ENCODE peak calls at places on chromosomes 7 and 10, in eight cellular contexts. One of them, this sample, is unnamed.

GRCh38 chr10:80664071-80664680 is 126.5 kb downstream of the SH2D4B start:
- DNase-seq in WTC11: peak
- DNase-seq in cardiac fibroblast: peak
- DNase-seq in AG09319: no peak
- DNase-seq in cardiac muscle cell: peak
- DNase-seq in RWPE1: peak
- DNase-seq in heart left ventricle: peak
- DNase-seq in B cell: peak
- DNase-seq in this sample: peak

GRCh38 chr10:97427571-97428179 is 1.7 kb downstream of the PGAM1 start:
- DNase-seq in B cell: no peak
- DNase-seq in cardiac fibroblast: peak
- DNase-seq in RWPE1: no peak
- DNase-seq in heart left ventricle: no peak
- DNase-seq in cardiac muscle cell: peak
- DNase-seq in AG09319: no peak
- DNase-seq in WTC11: peak
- DNase-seq in this sample: peak

GRCh38 chr10:79047875-79048638 is 20.7 kb upstream of the ZMIZ1 start:
- DNase-seq in AG09319: no peak
- DNase-seq in RWPE1: no peak
- DNase-seq in heart left ventricle: no peak
- DNase-seq in cardiac muscle cell: no peak
- DNase-seq in WTC11: no peak
- DNase-seq in B cell: no peak
- DNase-seq in cardiac fibroblast: no peak
- DNase-seq in this sample: no peak

GRCh38 chr7:22589641-22590141 is 89.7 kb upstream of the STEAP1B start:
- DNase-seq in cardiac fibroblast: peak
- DNase-seq in RWPE1: no peak
- DNase-seq in B cell: no peak
- DNase-seq in WTC11: no peak
- DNase-seq in AG09319: no peak
- DNase-seq in heart left ventricle: peak
- DNase-seq in cardiac muscle cell: peak
- DNase-seq in this sample: peak

GRCh38 chr10:99161194-99161593 is 74.5 kb downstream of the HPSE2 start:
- DNase-seq in WTC11: no peak
- DNase-seq in cardiac fibroblast: no peak
- DNase-seq in heart left ventricle: no peak
- DNase-seq in B cell: no peak
- DNase-seq in AG09319: no peak
- DNase-seq in cardiac muscle cell: no peak
- DNase-seq in RWPE1: no peak
- DNase-seq in this sample: no peak

GRCh38 chr7:155322530-155322929 is 24.9 kb downstream of the INSIG1 start:
- DNase-seq in WTC11: no peak
- DNase-seq in cardiac fibroblast: peak
- DNase-seq in B cell: no peak
- DNase-seq in heart left ventricle: no peak
- DNase-seq in AG09319: no peak
- DNase-seq in cardiac muscle cell: peak
- DNase-seq in RWPE1: no peak
- DNase-seq in this sample: peak

GRCh38 chr10:77192402-77192801 is 445.2 kb downstream of the KCNMA1 start:
- DNase-seq in AG09319: no peak
- DNase-seq in cardiac fibroblast: no peak
- DNase-seq in B cell: no peak
- DNase-seq in RWPE1: no peak
- DNase-seq in cardiac muscle cell: no peak
- DNase-seq in WTC11: no peak
- DNase-seq in heart left ventricle: no peak
- DNase-seq in this sample: no peak

GRCh38 chr7:33596694-33597093 is 308.6 kb upstream of the BMPER start:
- DNase-seq in RWPE1: no peak
- DNase-seq in cardiac fibroblast: no peak
- DNase-seq in heart left ventricle: no peak
- DNase-seq in cardiac muscle cell: peak
- DNase-seq in B cell: no peak
- DNase-seq in WTC11: no peak
- DNase-seq in AG09319: no peak
- DNase-seq in this sample: no peak

GRCh38 chr10:4240641-4241197 is 455.7 kb upstream of the KLF6 start:
- DNase-seq in WTC11: no peak
- DNase-seq in AG09319: peak
- DNase-seq in cardiac fibroblast: peak
- DNase-seq in heart left ventricle: no peak
- DNase-seq in cardiac muscle cell: peak
- DNase-seq in RWPE1: no peak
- DNase-seq in B cell: no peak
- DNase-seq in this sample: no peak

GRCh38 chr10:82826132-82826531 is 951.1 kb downstream of the NRG3 start:
- DNase-seq in RWPE1: peak
- DNase-seq in heart left ventricle: no peak
- DNase-seq in B cell: no peak
- DNase-seq in cardiac muscle cell: peak
- DNase-seq in WTC11: no peak
- DNase-seq in AG09319: peak
- DNase-seq in cardiac fibroblast: peak
- DNase-seq in this sample: peak

DNA sequence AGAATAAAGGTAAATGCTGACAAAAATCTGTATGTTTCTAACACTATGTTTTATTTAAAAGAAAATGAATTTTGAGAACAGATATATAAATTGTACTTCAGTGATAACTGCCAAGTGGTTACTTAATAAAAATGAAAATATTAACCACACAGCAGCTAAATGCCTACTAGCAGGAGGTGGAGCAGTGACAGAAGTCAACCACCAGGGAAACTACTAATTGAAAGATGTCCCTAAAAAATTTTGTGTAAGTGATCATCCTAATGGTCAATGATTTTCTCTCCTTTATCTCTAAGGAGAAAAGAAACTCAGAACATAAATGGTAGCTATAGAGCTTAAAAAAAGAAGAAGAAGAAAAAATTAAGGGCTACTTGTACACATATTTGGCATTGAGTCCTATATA is 22.9 kb downstream of the WNT16 start:
- DNase-seq in RWPE1: no peak
- DNase-seq in cardiac fibroblast: no peak
- DNase-seq in B cell: no peak
- DNase-seq in AG09319: no peak
- DNase-seq in WTC11: no peak
- DNase-seq in heart left ventricle: no peak
- DNase-seq in cardiac muscle cell: no peak
- DNase-seq in this sample: no peak
- TF ChIP-seq CTCF in RWPE1: no peak
- TF ChIP-seq CTCF in cardiac fibroblast: peak
- TF ChIP-seq CTCF in B cell: peak
- TF ChIP-seq CTCF in AG09319: no peak
- TF ChIP-seq CTCF in WTC11: no peak
- TF ChIP-seq CTCF in heart left ventricle: no peak
- TF ChIP-seq CTCF in cardiac muscle cell: peak
- TF ChIP-seq CTCF in this sample: no peak

DNA sequence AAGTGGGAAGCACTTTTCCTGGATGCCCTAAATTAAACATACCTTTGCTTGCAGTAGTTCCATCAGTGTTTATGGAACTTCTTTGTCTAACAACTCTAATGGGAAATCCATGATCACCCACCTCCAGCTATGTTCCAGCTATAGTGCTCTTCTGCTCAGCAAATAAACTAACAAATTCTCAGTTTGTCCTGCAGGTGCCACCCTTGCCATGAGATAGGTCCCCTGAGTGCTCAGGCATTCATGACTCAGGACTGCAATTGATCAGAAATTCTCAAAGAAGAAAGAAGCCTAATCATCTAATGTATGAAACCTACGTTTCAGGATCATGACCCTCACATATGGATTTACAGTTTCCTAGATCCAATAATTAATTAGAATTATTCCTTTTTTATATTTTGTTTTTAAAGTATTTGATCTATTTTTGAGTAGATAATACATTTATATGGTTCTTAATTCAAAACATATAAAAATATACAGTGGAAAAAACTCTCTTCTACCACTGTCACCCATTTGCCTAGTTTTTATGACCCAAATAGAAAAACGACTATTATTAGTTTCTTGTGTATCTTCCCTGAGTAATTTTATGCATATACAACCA is 48.7 kb upstream of the DYNC1I1 start:
- DNase-seq in AG09319: peak
- DNase-seq in heart left ventricle: peak
- DNase-seq in cardiac muscle cell: peak
- DNase-seq in RWPE1: peak
- DNase-seq in cardiac fibroblast: peak
- DNase-seq in WTC11: peak
- DNase-seq in B cell: no peak
- DNase-seq in this sample: peak
- TF ChIP-seq CTCF in AG09319: peak
- TF ChIP-seq CTCF in heart left ventricle: peak
- TF ChIP-seq CTCF in cardiac muscle cell: peak
- TF ChIP-seq CTCF in RWPE1: peak
- TF ChIP-seq CTCF in cardiac fibroblast: peak
- TF ChIP-seq CTCF in WTC11: peak
- TF ChIP-seq CTCF in B cell: no peak
- TF ChIP-seq CTCF in this sample: peak

DNA sequence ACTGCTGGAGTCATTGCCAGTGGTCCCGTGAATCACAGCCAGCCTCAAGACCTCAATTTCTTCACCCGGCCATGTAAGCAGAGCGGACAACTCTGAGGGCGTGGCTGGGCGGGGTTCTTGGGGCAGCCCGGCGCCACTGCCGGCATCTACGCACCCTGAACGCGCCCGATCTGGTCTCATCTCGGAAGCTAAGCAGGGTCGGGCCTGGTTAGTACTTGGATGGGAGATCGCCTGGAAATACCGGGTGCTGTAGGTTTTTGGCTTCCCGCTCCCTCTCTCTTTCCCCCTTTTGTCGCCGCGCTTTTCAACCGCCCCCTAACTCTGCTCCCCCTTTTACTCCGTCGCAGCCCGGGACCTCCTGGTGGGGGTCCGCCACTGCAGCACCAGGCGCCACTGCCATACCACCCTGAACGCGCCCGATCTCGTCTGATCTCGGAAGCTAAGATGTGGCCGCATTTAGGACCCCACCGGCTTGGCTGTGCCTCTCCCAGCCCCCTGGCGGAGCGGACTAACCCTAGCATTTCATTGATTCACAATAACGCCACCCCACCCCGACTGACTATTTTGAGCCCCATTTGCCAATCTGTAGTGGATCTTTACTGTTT is 25.3 kb downstream of the GARIN1A start:
- DNase-seq in RWPE1: peak
- DNase-seq in heart left ventricle: no peak
- DNase-seq in cardiac muscle cell: peak
- DNase-seq in AG09319: peak
- DNase-seq in B cell: peak
- DNase-seq in cardiac fibroblast: peak
- DNase-seq in WTC11: peak
- DNase-seq in this sample: peak
- TF ChIP-seq CTCF in RWPE1: no peak
- TF ChIP-seq CTCF in heart left ventricle: no peak
- TF ChIP-seq CTCF in cardiac muscle cell: peak
- TF ChIP-seq CTCF in AG09319: peak
- TF ChIP-seq CTCF in B cell: no peak
- TF ChIP-seq CTCF in cardiac fibroblast: peak
- TF ChIP-seq CTCF in WTC11: peak
- TF ChIP-seq CTCF in this sample: no peak

GRCh38 chr10:120600871-120601644 is 144.0 kb downstream of the PLPP4 start:
- DNase-seq in AG09319: no peak
- DNase-seq in cardiac fibroblast: no peak
- DNase-seq in B cell: no peak
- DNase-seq in WTC11: peak
- DNase-seq in heart left ventricle: no peak
- DNase-seq in cardiac muscle cell: no peak
- DNase-seq in RWPE1: no peak
- DNase-seq in this sample: peak
- TF ChIP-seq CTCF in AG09319: peak
- TF ChIP-seq CTCF in cardiac fibroblast: no peak
- TF ChIP-seq CTCF in B cell: no peak
- TF ChIP-seq CTCF in WTC11: no peak
- TF ChIP-seq CTCF in heart left ventricle: no peak
- TF ChIP-seq CTCF in cardiac muscle cell: peak
- TF ChIP-seq CTCF in RWPE1: no peak
- TF ChIP-seq CTCF in this sample: peak

GRCh38 chr10:73410897-73411296 is 3.0 kb downstream of the ANXA7 start:
- DNase-seq in WTC11: no peak
- DNase-seq in cardiac fibroblast: no peak
- DNase-seq in AG09319: no peak
- DNase-seq in cardiac muscle cell: no peak
- DNase-seq in heart left ventricle: no peak
- DNase-seq in RWPE1: no peak
- DNase-seq in B cell: no peak
- DNase-seq in this sample: no peak

GRCh38 chr10:73413108-73413527 is 740 bp downstream of the ANXA7 start:
- DNase-seq in AG09319: no peak
- DNase-seq in heart left ventricle: no peak
- DNase-seq in WTC11: peak
- DNase-seq in cardiac fibroblast: no peak
- DNase-seq in cardiac muscle cell: no peak
- DNase-seq in RWPE1: peak
- DNase-seq in B cell: no peak
- DNase-seq in this sample: peak

GRCh38 chr10:73413528-73414229 is at the start of gene ANXA7:
- DNase-seq in cardiac muscle cell: peak
- DNase-seq in RWPE1: peak
- DNase-seq in B cell: peak
- DNase-seq in WTC11: peak
- DNase-seq in heart left ventricle: peak
- DNase-seq in cardiac fibroblast: peak
- DNase-seq in AG09319: peak
- DNase-seq in this sample: peak

GRCh38 chr10:73416571-73416970 is 2.7 kb upstream of the ANXA7 start:
- DNase-seq in WTC11: no peak
- DNase-seq in cardiac fibroblast: no peak
- DNase-seq in RWPE1: no peak
- DNase-seq in cardiac muscle cell: no peak
- DNase-seq in heart left ventricle: no peak
- DNase-seq in B cell: no peak
- DNase-seq in AG09319: no peak
- DNase-seq in this sample: no peak

GRCh38 chr10:73414230-73414981 is 548 bp upstream of the ANXA7 start:
- DNase-seq in heart left ventricle: no peak
- DNase-seq in cardiac fibroblast: no peak
- DNase-seq in B cell: no peak
- DNase-seq in RWPE1: peak
- DNase-seq in WTC11: no peak
- DNase-seq in cardiac muscle cell: no peak
- DNase-seq in AG09319: no peak
- DNase-seq in this sample: peak
- TF ChIP-seq CTCF in heart left ventricle: no peak
- TF ChIP-seq CTCF in cardiac fibroblast: no peak
- TF ChIP-seq CTCF in B cell: peak
- TF ChIP-seq CTCF in RWPE1: peak
- TF ChIP-seq CTCF in WTC11: no peak
- TF ChIP-seq CTCF in cardiac muscle cell: no peak
- TF ChIP-seq CTCF in AG09319: no peak
- TF ChIP-seq CTCF in this sample: no peak

GRCh38 chr7:101217388-101218235 is at the start of the genes PLOD3 and ZNHIT1:
- DNase-seq in RWPE1: peak
- DNase-seq in B cell: peak
- DNase-seq in AG09319: peak
- DNase-seq in cardiac muscle cell: peak
- DNase-seq in heart left ventricle: peak
- DNase-seq in cardiac fibroblast: peak
- DNase-seq in WTC11: peak
- DNase-seq in this sample: peak
- TF ChIP-seq CTCF in RWPE1: no peak
- TF ChIP-seq CTCF in B cell: peak
- TF ChIP-seq CTCF in AG09319: no peak
- TF ChIP-seq CTCF in cardiac muscle cell: no peak
- TF ChIP-seq CTCF in heart left ventricle: peak
- TF ChIP-seq CTCF in cardiac fibroblast: no peak
- TF ChIP-seq CTCF in WTC11: no peak
- TF ChIP-seq CTCF in this sample: no peak

GRCh38 chr7:107501593-107501992 is 31.7 kb downstream of the GPR22 start:
- DNase-seq in RWPE1: peak
- DNase-seq in heart left ventricle: no peak
- DNase-seq in AG09319: no peak
- DNase-seq in cardiac fibroblast: peak
- DNase-seq in cardiac muscle cell: peak
- DNase-seq in B cell: no peak
- DNase-seq in WTC11: peak
- DNase-seq in this sample: peak
- TF ChIP-seq CTCF in RWPE1: peak
- TF ChIP-seq CTCF in heart left ventricle: peak
- TF ChIP-seq CTCF in AG09319: peak
- TF ChIP-seq CTCF in cardiac fibroblast: peak
- TF ChIP-seq CTCF in cardiac muscle cell: peak
- TF ChIP-seq CTCF in B cell: peak
- TF ChIP-seq CTCF in WTC11: no peak
- TF ChIP-seq CTCF in this sample: peak

This sample was measured in MCF 10A.